ENCODE peak calls at places on chromosomes 7 and 10, in ten cellular contexts. M is kidney tubule cell, X is amniotic epithelial cell, D is upper lobe of right lung, Y is AG08395, E is activated T-cell treated with anti-CD3 and anti-CD28 coated beads for 4 hours, G is NAMALWA, V is SJSA1, A is adipocyte, L is GM12865. C is an unnamed sample.

GRCh38 chr7:109772161-109772560 is 1202.5 kb downstream of the DNAJB9 start:
- DNase-seq in M (no peak), X (no peak), D (no peak), Y (no peak), E (no peak), G (no peak), V (no peak), A (no peak), L (no peak), C (no peak)

GRCh38 chr10:74081192-74081803 is 69.3 kb downstream of the AP3M1 start:
- DNase-seq in M (peak), X (peak), D (no peak), Y (peak), E (peak), G (peak), V (peak), A (peak), L (peak), C (peak)

GRCh38 chr10:27620425-27621397 is 116.6 kb downstream of the RAB18 start:
- DNase-seq in M (no peak), X (no peak), D (no peak), Y (peak), E (no peak), G (no peak), V (no peak), A (peak), L (no peak), C (peak)

GRCh38 chr10:70255329-70256299 is 22.4 kb upstream of the PPA1 start:
- DNase-seq in M (peak), X (peak), D (no peak), Y (no peak), E (no peak), G (no peak), V (peak), A (peak), L (no peak), C (no peak)

GRCh38 chr10:110765513-110766375 is 106.0 kb upstream of the PDCD4 start:
- DNase-seq in M (peak), X (peak), D (no peak), Y (no peak), E (no peak), G (no peak), V (no peak), A (no peak), L (peak), C (no peak)

GRCh38 chr7:919924-920341 is 34.5 kb downstream of the ADAP1 start:
- DNase-seq in M (no peak), X (no peak), D (peak), Y (no peak), E (no peak), G (no peak), V (no peak), A (no peak), L (no peak), C (no peak)

GRCh38 chr10:48495282-48496045 is 109.4 kb downstream of the ARHGAP22 start:
- DNase-seq in M (no peak), X (no peak), D (no peak), Y (no peak), E (no peak), G (no peak), V (no peak), A (no peak), L (no peak), C (no peak)

GRCh38 chr10:104910712-104911111 is 269.6 kb downstream of the SORCS3 start:
- DNase-seq in M (no peak), X (no peak), D (no peak), Y (no peak), E (no peak), G (no peak), V (no peak), A (no peak), L (no peak), C (no peak)

GRCh38 chr10:91887075-91887899 is 22.0 kb downstream of the FGFBP3 start:
- DNase-seq in M (peak), X (peak), D (peak), Y (peak), E (peak), G (no peak), V (peak), A (peak), L (no peak), C (no peak)

C was measured in HFFc6.